ENCODE peak calls at places on chromosome 4, in seven cellular contexts. I is IMR-90, H is neuronal stem cell, Y is trophoblast cell, A is mesendoderm, X is H9, D is mesenchymal stem cell. E is an unnamed sample.

GRCh38 chr4:24659241-24659961 is 75.0 kb upstream of the DHX15 start:
- DNase-seq in H (no peak), D (no peak), I (no peak), X (no peak), Y (peak), A (peak), E (no peak)

GRCh38 chr4:107913283-107913899 is 18.0 kb upstream of the CYP2U1 start:
- DNase-seq in I (peak), Y (peak), H (peak), D (peak), A (peak), X (no peak), E (no peak)

GRCh38 chr4:5143306-5143861 is 92.1 kb downstream of the STK32B start:
- DNase-seq in D (no peak), Y (no peak), H (no peak), X (no peak), A (no peak), I (no peak), E (no peak)

GRCh38 chr4:101191302-101192098 is 155.8 kb downstream of the PPP3CA start:
- DNase-seq in Y (no peak), X (peak), H (no peak), D (peak), I (peak), A (peak), E (no peak)

GRCh38 chr4:1026115-1026514 is 14.7 kb downstream of the FGFRL1 start:
- DNase-seq in I (peak), X (peak), H (no peak), D (peak), A (no peak), Y (no peak), E (no peak)

GRCh38 chr4:86560447-86560846 is 33.7 kb upstream of the PTPN13 start:
- DNase-seq in A (peak), X (no peak), I (no peak), D (peak), H (no peak), Y (no peak), E (no peak)

GRCh38 chr4:180665481-180665880 is 1577.7 kb upstream of the TENM3 start:
- DNase-seq in D (no peak), Y (no peak), X (no peak), I (no peak), H (no peak), A (no peak), E (no peak)

GRCh38 chr4:1166509-1167243 is 5.7 kb downstream of the SPON2 start:
- DNase-seq in Y (no peak), X (no peak), D (peak), H (no peak), A (no peak), I (no peak), E (no peak)

DNA sequence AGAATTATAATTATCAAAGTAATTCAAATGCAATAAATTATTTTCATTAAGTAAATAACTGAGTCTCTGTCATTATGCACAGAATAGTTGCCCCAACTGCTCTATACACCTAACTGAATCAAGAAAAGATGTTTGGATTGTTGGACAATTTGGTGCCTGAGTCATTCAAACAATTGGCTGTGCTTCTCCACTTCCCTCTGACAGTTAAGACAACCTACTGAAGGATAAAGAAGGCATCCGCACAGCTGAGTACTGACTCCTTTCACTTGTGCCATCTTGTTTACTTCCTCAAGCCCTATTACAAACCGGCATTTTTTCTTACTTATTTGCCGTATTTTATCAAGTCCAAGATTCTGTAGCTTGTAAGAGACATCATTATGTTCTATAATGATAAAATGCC is 110.6 kb upstream of the C1QTNF7 start:
- DNase-seq in A (no peak), I (peak), Y (no peak), D (peak), H (no peak), X (no peak), E (no peak)
- H2BK5ac ChIP-seq in A (no peak), I (no peak), Y (no peak), D (no peak), H (no peak), X (no peak), E (no peak)

GRCh38 chr4:176288020-176288419 is 19.0 kb upstream of the ASB5 start:
- DNase-seq in Y (no peak), X (no peak), I (no peak), H (no peak), A (no peak), D (no peak), E (no peak)
- H3K9ac ChIP-seq in Y (no peak), X (no peak), I (no peak), H (no peak), A (no peak), D (no peak), E (no peak)

DNA sequence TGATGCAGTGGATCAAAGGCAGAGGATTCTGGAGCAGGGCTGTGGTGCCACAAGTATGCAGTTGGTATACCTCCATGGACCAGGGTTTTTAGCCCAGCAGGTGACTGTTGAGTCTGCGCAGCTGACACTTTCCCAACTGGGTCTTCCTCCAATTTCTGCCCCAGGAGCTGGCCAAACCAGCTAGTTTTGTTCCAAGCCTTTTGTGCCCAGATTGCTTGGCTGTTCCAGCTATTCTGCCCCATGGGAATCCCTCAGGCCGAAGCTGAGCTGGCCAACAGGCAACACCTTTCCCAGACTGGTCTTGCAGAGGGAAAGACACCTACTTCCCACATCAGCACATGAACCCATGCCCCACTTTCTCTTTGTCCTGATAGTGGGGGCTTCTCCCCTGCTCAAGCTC is 22.8 kb upstream of the ANKRD17 start:
- DNase-seq in I (no peak), Y (peak), D (no peak), H (no peak), X (no peak), A (no peak), E (no peak)
- H2BK5ac ChIP-seq in I (no peak), Y (no peak), D (no peak), H (no peak), X (no peak), A (no peak), E (no peak)

DNA sequence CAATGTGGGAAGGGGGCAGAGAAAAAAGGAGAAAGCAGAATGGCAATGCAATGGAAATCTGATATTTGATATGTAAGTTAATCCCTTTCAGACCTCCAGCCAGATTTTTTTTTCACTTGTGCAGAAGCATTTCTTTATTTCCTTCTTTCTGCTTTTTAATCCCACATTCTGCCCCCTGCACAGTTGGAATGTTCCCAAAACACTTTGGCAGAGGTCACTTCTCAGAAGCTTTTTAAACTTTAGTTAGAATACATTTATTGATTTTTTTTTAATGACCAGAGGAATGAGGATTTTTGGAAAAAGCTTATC is 174.4 kb downstream of the ADGRL3 start:
- DNase-seq in H (no peak), D (no peak), I (peak), X (no peak), Y (no peak), A (no peak), E (no peak)
- H3K9ac ChIP-seq in H (no peak), D (no peak), I (no peak), X (no peak), Y (no peak), A (no peak), E (no peak)

GRCh38 chr4:171288816-171289432 is 524.3 kb upstream of the GALNTL6 start:
- DNase-seq in Y (no peak), A (no peak), H (no peak), D (no peak), I (no peak), X (no peak), E (no peak)
- H2BK5ac ChIP-seq in Y (no peak), A (no peak), H (no peak), D (no peak), I (no peak), X (no peak), E (no peak)

GRCh38 chr4:3706565-3707422 is 59.4 kb upstream of the ADRA2C start:
- DNase-seq in Y (no peak), D (no peak), X (no peak), A (no peak), I (no peak), H (no peak), E (no peak)
- H3K9ac ChIP-seq in Y (no peak), D (no peak), X (no peak), A (no peak), I (no peak), H (peak), E (no peak)